ENCODE peak calls at places on chromosomes 2 and 18, in eight cellular contexts. B is HCT116, H is A549, U is GM23338, Z is HepG2, Q is K562, L is Panc1, W is SK-N-SH. R is an unnamed sample.

GRCh38 chr2:32058130-32058529 is 5.2 kb upstream of the SPAST start:
- DNase-seq in H (no peak), B (no peak), L (no peak), W (no peak), Z (peak), Q (peak), U (no peak), R (no peak)

GRCh38 chr2:144508162-144508765 is 11.7 kb downstream of the ZEB2 start:
- DNase-seq in U (no peak), B (no peak), H (no peak), W (no peak), L (no peak), Z (no peak), Q (no peak), R (no peak)

GRCh38 chr2:227821043-227821942 is 7.7 kb downstream of the CCL20 start:
- DNase-seq in Q (no peak), H (no peak), Z (peak), W (no peak), U (no peak), B (peak), L (no peak), R (no peak)

GRCh38 chr2:78118037-78118436 is 595.9 kb upstream of the LRRTM4 start:
- DNase-seq in U (peak), W (no peak), H (no peak), Q (no peak), Z (no peak), L (no peak), B (no peak), R (no peak)

GRCh38 chr2:170190172-170190571 is 12.2 kb downstream of the MYO3B start:
- DNase-seq in B (no peak), Z (no peak), U (no peak), L (no peak), Q (no peak), W (no peak), H (no peak), R (no peak)

GRCh38 chr2:130391872-130392670 is 36.2 kb downstream of the PTPN18 start:
- DNase-seq in B (no peak), Z (peak), L (no peak), W (peak), U (no peak), H (no peak), Q (no peak), R (no peak)

GRCh38 chr2:199468561-199469513 is 11.1 kb upstream of the SATB2 start:
- DNase-seq in Q (no peak), Z (no peak), H (no peak), L (no peak), B (no peak), U (peak), W (peak), R (no peak)

GRCh38 chr2:190023860-190024259 is 38.7 kb downstream of the MSTN start:
- DNase-seq in L (peak), Z (peak), W (peak), H (peak), B (peak), Q (peak), U (peak), R (no peak)

GRCh38 chr2:237333748-237334147 is 80.2 kb downstream of the COL6A3 start:
- DNase-seq in L (no peak), U (no peak), H (no peak), W (no peak), B (no peak), Q (no peak), Z (no peak), R (no peak)

GRCh38 chr2:226661789-226662545 is 137.7 kb downstream of the IRS1 start:
- DNase-seq in U (no peak), H (peak), Q (no peak), Z (no peak), L (peak), B (peak), W (no peak), R (no peak)

GRCh38 chr2:3037196-3038194 is 340.1 kb downstream of the EIPR1 start:
- DNase-seq in H (no peak), L (no peak), B (no peak), Q (no peak), U (no peak), W (peak), Z (no peak), R (no peak)

GRCh38 chr2:30218814-30219213 is 12.5 kb upstream of the LBH start:
- DNase-seq in L (no peak), W (no peak), H (no peak), Z (no peak), B (peak), U (no peak), Q (no peak), R (no peak)

GRCh38 chr2:37898448-37898847 is 26.6 kb upstream of the RMDN2 start:
- DNase-seq in L (no peak), B (no peak), Z (no peak), U (no peak), W (no peak), H (no peak), Q (no peak), R (no peak)

GRCh38 chr18:75110846-75111415 is 98.0 kb downstream of the PTGR3 start:
- DNase-seq in H (no peak), B (no peak), Q (no peak), Z (no peak), W (no peak), L (no peak), U (no peak), R (no peak)

GRCh38 chr2:236167297-236168109 is 683 bp downstream of the GBX2 start:
- DNase-seq in W (peak), U (peak), Q (peak), H (peak), Z (no peak), B (no peak), L (no peak), R (no peak)

GRCh38 chr2:23023722-23024121 is 361.3 kb upstream of the KLHL29 start:
- DNase-seq in B (no peak), W (no peak), U (no peak), H (no peak), Q (no peak), Z (no peak), L (no peak), R (no peak)

GRCh38 chr2:199278099-199278498 is 179.6 kb downstream of the SATB2 start:
- DNase-seq in Q (no peak), W (no peak), H (no peak), B (no peak), Z (no peak), U (no peak), L (no peak), R (no peak)

GRCh38 chr2:196598412-196598811 is 41.1 kb upstream of the CCDC150 start:
- DNase-seq in L (no peak), W (no peak), Q (no peak), H (no peak), U (peak), B (no peak), Z (no peak), R (no peak)
- H3K4me3 ChIP-seq in L (no peak), W (no peak), Q (no peak), H (no peak), U (no peak), B (no peak), Z (no peak), R (no peak)

DNA sequence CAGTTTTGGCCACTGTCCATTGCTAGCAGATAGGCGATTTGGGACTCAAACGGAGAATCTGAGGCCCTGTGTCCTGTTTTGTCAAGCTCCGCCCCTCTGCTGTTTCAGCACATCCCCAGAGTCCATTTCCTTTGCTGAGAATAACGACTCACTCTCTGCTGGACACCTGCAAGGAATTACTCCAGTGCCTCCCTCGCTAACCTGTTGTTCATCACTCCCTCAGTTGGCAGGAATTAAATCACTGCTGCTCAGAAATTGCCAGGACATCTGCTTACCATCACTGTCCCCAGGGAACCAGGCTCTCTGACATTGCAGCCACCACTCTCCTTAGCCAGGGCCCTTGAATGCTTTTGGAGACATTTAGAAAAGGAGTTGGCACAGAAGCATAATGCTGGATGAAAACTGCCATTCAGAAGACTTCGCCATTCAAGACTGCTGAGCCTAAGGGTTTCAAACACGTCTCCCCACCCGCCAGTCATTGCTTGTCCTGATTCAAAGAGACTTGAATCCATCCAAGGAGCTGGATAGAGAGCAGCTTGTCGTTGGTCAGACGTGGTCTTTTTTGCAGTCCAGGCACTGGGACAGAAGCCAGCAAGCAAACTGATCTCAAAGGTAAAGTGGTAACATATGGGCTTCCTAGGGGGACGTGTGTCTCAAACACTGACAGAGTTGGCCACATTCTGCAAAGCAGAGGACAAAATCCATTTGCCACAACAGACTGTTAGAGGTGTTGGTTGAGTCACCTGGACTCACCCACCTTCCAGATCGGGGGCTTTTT is 155.3 kb downstream of the UXS1 start:
- DNase-seq in L (no peak), W (peak), Q (no peak), U (no peak), Z (no peak), H (no peak), B (no peak), R (no peak)
- TF ChIP-seq REST in L (no peak), W (no peak), Q (no peak), U (no peak), Z (no peak), H (no peak), B (no peak), R (no peak)

GRCh38 chr2:9721346-9721745 is 90.5 kb upstream of the YWHAQ start:
- DNase-seq in W (no peak), Q (no peak), B (no peak), U (no peak), L (no peak), Z (no peak), H (no peak), R (no peak)

GRCh38 chr2:9720352-9721093 is 89.7 kb upstream of the YWHAQ start:
- DNase-seq in H (no peak), Z (no peak), B (no peak), L (no peak), W (no peak), Q (no peak), U (no peak), R (no peak)

GRCh38 chr2:9722451-9722850 is 91.7 kb upstream of the YWHAQ start:
- DNase-seq in Z (no peak), Q (no peak), L (no peak), B (no peak), W (no peak), U (no peak), H (no peak), R (no peak)

GRCh38 chr2:9725106-9725505 is 94.3 kb upstream of the YWHAQ start:
- DNase-seq in U (no peak), Z (no peak), B (no peak), L (no peak), Q (no peak), H (no peak), W (no peak), R (no peak)

DNA sequence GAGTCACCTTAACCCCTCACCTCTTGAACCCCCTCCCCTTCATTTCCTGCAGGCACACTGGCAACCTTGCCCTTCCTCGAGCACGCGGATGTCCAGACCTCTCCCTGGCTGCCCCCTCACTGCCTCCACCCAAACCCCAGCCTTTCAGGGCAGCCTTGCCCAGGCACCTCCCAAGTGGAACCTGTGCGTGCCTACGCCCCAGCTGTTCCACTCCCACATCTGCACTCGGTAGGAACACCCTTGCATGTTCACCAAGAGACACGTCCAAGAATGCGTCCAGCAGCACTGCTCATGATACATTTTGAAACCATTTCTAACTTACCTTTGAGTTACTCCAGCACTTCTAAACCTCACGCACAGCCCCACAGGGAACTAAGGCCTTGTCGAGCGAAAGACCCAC is 93.8 kb upstream of the YWHAQ start:
- DNase-seq in Z (no peak), U (no peak), L (no peak), W (no peak), Q (no peak), B (no peak), H (no peak), R (no peak)
- H3K4me3 ChIP-seq in Z (no peak), U (no peak), L (no peak), W (no peak), Q (no peak), B (no peak), H (no peak), R (no peak)

DNA sequence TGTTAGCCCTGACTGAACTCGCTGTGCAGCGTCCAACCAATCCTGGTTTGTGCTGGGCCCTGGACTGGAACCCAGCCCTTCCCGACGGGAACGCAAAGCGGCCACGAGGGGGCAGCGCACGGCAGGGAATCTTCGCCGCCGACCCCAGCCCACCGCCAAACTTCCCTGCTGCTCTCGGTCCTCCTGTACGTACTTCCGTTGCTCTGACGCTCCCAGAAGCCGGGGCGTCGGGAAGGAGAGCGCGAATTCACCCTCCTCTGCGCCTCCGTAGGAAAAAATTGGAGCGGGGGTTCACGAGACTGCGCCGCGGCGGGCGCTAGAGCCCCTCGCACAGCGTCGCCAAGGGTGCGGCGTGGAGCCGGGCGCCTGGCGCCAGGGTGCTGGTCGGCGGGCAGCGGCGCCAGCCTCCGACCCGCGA is 948 bp upstream of the SH3RF3 start:
- DNase-seq in U (peak), Z (peak), H (peak), W (peak), Q (peak), L (peak), B (peak), R (peak)
- TF ChIP-seq REST in U (no peak), Z (no peak), H (no peak), W (peak), Q (no peak), L (no peak), B (no peak), R (no peak)

GRCh38 chr18:12839526-12840196 is 44.4 kb downstream of the PTPN2 start:
- DNase-seq in L (no peak), W (no peak), U (no peak), Z (no peak), B (no peak), H (no peak), Q (no peak), R (peak)
- H3K4me3 ChIP-seq in L (no peak), W (no peak), U (no peak), Z (no peak), B (no peak), H (no peak), Q (no peak), R (no peak)